ENCODE peak calls at places on chromosomes 3 and 15, in nine cellular contexts. Z, N, I, L, K, G, O, R and W are unnamed samples.

GRCh38 chr15:46654993-46655392 is 1020.2 kb downstream of the SQOR start:
- DNase-seq in R (no peak), K (no peak), O (no peak), I (no peak), G (no peak), N (no peak), L (no peak), Z (peak; percentile 12), W (no peak)

GRCh38 chr3:170080605-170081004 is 42.8 kb downstream of the GPR160 start:
- DNase-seq in G (no peak), N (no peak), O (no peak), Z (no peak), K (no peak), R (no peak), L (no peak), I (no peak), W (no peak)

GRCh38 chr3:27252646-27253045 is 116.5 kb downstream of the NEK10 start:
- DNase-seq in K (no peak), R (no peak), G (no peak), Z (no peak), O (no peak), N (no peak), I (no peak), L (no peak), W (no peak)

GRCh38 chr15:50231761-50232160 is 33.8 kb downstream of the HDC start:
- DNase-seq in K (no peak), L (no peak), Z (no peak), G (no peak), I (no peak), O (no peak), N (no peak), R (no peak), W (no peak)

GRCh38 chr3:50124363-50125226 is 30.5 kb upstream of the SEMA3F start:
- DNase-seq in K (no peak), L (no peak), I (no peak), N (no peak), O (no peak), Z (no peak), R (peak; percentile 56), G (no peak), W (peak; percentile 29)

GRCh38 chr3:170585937-170586310 is at the start of gene SLC7A14:
- DNase-seq in R (no peak), N (no peak), K (no peak), L (no peak), I (no peak), O (no peak), G (no peak), Z (no peak), W (no peak)

GRCh38 chr3:43855674-43856299 is 165.0 kb downstream of the ABHD5 start:
- DNase-seq in R (peak; percentile 69), O (peak; percentile 34), L (peak; percentile 63), K (peak; percentile 63), N (peak; percentile 61), I (peak; percentile 21), G (peak; percentile 69), Z (peak; percentile 65), W (peak; percentile 59)

GRCh38 chr15:27955087-27955486 is 144.0 kb downstream of the OCA2 start:
- DNase-seq in O (no peak), R (no peak), K (no peak), Z (no peak), N (no peak), L (no peak), I (no peak), G (no peak), W (no peak)

GRCh38 chr15:44194397-44195150 is 497 bp downstream of the FRMD5 start:
- DNase-seq in N (peak; percentile 70), I (no peak), G (peak; percentile 45), R (peak; percentile 73), Z (peak; percentile 75), K (no peak), L (peak; percentile 29), O (peak; percentile 18), W (no peak)

GRCh38 chr15:35932541-35932940 is 386.6 kb upstream of the DPH6 start:
- DNase-seq in R (no peak), K (no peak), Z (no peak), I (no peak), N (no peak), G (no peak), L (no peak), O (no peak), W (no peak)

GRCh38 chr3:145518639-145519038 is 642.3 kb downstream of the PLOD2 start:
- DNase-seq in G (no peak), R (no peak), O (no peak), N (no peak), L (no peak), K (no peak), I (no peak), Z (no peak), W (no peak)

DNA sequence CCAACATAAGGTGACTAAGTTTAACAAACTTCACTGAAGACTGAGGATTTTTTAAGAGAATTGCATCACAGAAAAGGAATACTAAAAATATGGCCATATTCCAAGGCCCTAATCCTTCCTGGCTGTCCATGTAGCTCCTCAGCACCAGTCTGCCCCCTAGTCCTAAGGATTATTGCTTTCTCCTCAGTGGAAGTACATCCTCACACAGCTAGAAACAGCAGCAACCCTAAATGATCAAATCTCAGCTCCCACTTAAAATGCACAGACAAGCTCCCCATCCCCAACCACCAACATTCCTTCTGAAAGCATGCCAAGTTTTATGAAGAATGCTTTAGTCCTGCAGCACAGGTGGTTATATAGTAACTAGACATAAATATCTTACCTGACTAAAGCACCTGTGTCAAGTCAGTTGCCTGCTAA is 14.7 kb downstream of the ST3GAL6 start:
- DNase-seq in L (peak; percentile 62), I (peak; percentile 63), K (no peak), G (no peak), O (no peak), R (no peak), Z (peak; percentile 61), N (no peak), W (no peak)
- TF ChIP-seq CTCF in L (peak; percentile 9), I (no peak), K (no peak), G (no peak), O (no peak), R (no peak), Z (no peak), N (no peak), W (no peak)

DNA sequence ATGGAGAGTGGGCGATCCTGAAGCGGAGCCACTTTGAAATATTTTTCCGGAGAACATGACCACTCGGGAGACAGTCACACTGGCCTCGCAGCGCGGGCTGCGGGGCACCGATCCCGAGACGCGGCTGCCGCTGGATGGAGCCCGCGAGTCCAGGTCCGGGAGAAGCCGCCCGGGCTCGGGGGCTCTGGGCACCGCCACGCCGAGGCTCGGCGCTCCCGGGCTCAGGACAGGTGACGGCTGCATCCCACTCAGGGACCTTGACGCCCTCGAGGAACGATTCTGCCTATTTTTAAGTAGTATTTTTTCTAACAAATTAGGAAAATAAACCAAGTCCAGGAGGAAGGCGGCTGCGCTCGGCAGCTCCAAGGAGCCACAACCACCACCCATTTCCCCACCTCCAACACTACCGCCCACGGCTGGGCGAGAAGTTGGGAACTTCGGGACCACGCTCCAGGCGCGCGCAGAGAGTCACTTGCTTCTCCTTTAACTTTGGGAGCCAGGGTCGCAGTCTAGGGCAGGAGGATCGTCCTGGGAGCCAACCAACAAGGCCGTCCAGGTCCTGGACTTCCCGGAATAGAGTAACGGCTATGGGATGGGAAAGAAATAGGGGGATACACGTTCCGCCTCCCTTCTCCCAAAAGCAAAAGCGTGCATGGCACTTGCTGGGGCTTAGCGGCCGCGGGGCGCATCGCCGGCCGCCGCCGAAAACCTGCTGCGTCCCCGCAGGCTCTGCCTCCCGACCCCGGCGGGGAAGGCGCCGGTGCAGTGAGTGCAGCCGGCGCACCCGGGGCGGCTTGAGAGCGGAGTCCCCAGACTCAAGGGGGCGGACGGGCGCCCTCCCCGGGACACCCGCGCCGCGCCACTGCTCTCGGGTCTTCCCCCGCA is 897 bp downstream of the MEGF11 start:
- DNase-seq in Z (peak; percentile 15), O (peak; percentile 48), R (peak; percentile 89), G (peak; percentile 67), N (peak; percentile 79), K (peak; percentile 84), I (no peak), L (peak; percentile 9), W (peak; percentile 87)
- TF ChIP-seq CTCF in Z (peak; percentile 80), O (peak; percentile 75), R (peak; percentile 57), G (peak; percentile 60), N (peak; percentile 59), K (peak; percentile 50), I (peak; percentile 61), L (peak; percentile 78), W (peak; percentile 80)

GRCh38 chr15:66184936-66185790 is 68.4 kb downstream of the MEGF11 start:
- DNase-seq in O (no peak), L (no peak), G (peak; percentile 3), K (no peak), I (no peak), R (no peak), N (no peak), Z (no peak), W (no peak)

GRCh38 chr15:66189291-66189690 is 64.3 kb downstream of the MEGF11 start:
- DNase-seq in G (no peak), Z (no peak), R (no peak), L (no peak), N (no peak), I (no peak), O (no peak), K (no peak), W (no peak)

GRCh38 chr15:66186049-66186825 is 67.3 kb downstream of the MEGF11 start:
- DNase-seq in I (no peak), N (no peak), O (no peak), K (no peak), G (peak; percentile 9), R (no peak), L (no peak), Z (no peak), W (no peak)

GRCh38 chr15:66187271-66187670 is 66.3 kb downstream of the MEGF11 start:
- DNase-seq in R (no peak), Z (no peak), G (peak; percentile 5), O (no peak), L (no peak), K (no peak), I (no peak), N (no peak), W (no peak)

DNA sequence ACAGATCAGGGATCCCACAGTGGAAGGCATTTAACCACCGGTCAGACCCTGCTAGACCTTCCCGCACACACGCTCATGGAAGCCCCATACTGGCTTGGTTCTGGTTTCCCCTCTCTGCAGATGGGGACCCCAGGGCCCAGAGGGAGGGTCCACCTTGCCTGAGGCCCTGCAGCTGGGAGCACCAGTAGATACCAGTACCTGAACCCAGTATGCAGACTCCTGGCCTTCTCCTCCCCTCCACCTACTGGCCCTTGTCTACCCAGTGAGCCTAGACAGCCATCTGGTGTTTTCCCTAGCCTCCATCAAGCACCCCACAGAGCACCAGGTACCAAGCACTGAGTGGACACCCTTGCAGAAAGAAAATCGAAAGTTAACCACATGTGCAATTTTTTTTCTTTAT is 65.1 kb downstream of the MEGF11 start:
- DNase-seq in N (no peak), O (no peak), Z (no peak), G (no peak), R (no peak), L (no peak), K (no peak), I (no peak), W (no peak)
- TF ChIP-seq CTCF in N (no peak), O (peak; percentile 22), Z (no peak), G (no peak), R (no peak), L (no peak), K (no peak), I (no peak), W (no peak)

DNA sequence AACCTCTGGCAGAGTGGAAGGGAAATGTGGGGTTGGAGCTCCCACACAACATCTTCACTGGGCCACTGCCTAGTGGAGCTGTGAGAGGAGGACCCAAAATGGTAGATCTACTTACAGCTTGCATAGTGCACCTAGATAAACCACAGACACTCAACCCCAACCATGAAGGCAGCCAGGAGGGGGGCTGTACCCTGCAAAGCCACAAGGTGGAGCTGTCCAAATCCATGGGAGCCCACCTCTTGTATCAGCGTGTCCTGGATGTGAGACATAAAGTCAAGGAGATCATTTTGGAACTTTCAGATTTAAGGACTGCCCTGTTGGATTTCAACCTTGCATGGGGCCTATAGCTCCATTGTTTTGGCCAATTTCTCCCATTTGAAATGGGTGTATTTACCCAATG is 20.9 kb downstream of the TP63 start:
- DNase-seq in O (no peak), R (no peak), I (no peak), K (peak; percentile 19), Z (peak; percentile 21), N (no peak), G (no peak), L (no peak), W (no peak)
- TF ChIP-seq CTCF in O (peak; percentile 33), R (no peak), I (peak; percentile 39), K (peak; percentile 40), Z (peak; percentile 35), N (peak; percentile 16), G (no peak), L (peak; percentile 64), W (peak; percentile 15)